ENCODE peak calls at places on chromosomes 2 and 18, in six cellular contexts. P is iris pigment epithelial cell, B is G401, J is Peyer's patch, X is T1000, F is NCI-H774. K is an unnamed sample.

GRCh38 chr2:164538250-164538866 is 82.9 kb downstream of the GRB14 start:
- DNase-seq in P (peak; percentile 48), B (peak; percentile 11), J (no peak), X (peak; percentile 3), F (peak; percentile 31), K (peak; percentile 49)

GRCh38 chr18:4450065-4450676 is 4.9 kb downstream of the DLGAP1 start:
- DNase-seq in P (no peak), B (no peak), J (no peak), X (no peak), F (no peak), K (no peak)

GRCh38 chr2:40240067-40240466 is 211.8 kb downstream of the SLC8A1 start:
- DNase-seq in P (peak; percentile 90), B (peak; percentile 30), J (peak; percentile 53), X (peak; percentile 58), F (peak; percentile 30), K (no peak)

GRCh38 chr2:234495076-234495800 is 1.6 kb downstream of the ARL4C start:
- DNase-seq in P (no peak), B (no peak), J (no peak), X (no peak), F (no peak), K (no peak)

GRCh38 chr2:67982956-67983355 is 79.8 kb downstream of the C1D start:
- DNase-seq in P (no peak), B (no peak), J (no peak), X (no peak), F (no peak), K (no peak)

GRCh38 chr2:46841621-46842020 is 74.0 kb downstream of the MCFD2 start:
- DNase-seq in P (no peak), B (no peak), J (peak; percentile 53), X (no peak), F (no peak), K (no peak)

GRCh38 chr2:197851451-197851850 is 47.1 kb downstream of the PLCL1 start:
- DNase-seq in P (no peak), B (no peak), J (no peak), X (no peak), F (no peak), K (no peak)

GRCh38 chr2:241224068-241224850 is 35.8 kb downstream of the ANO7 start:
- DNase-seq in P (peak; percentile 52), B (no peak), J (peak; percentile 51), X (peak; percentile 17), F (no peak), K (peak; percentile 68)

GRCh38 chr2:86371482-86372002 is 34.1 kb upstream of the REEP1 start:
- DNase-seq in P (no peak), B (no peak), J (no peak), X (no peak), F (no peak), K (no peak)

GRCh38 chr2:70686577-70687460 is 81.2 kb downstream of the ADD2 start:
- DNase-seq in P (peak; percentile 55), B (peak; percentile 83), J (no peak), X (no peak), F (no peak), K (peak; percentile 50)

GRCh38 chr18:22594155-22594690 is 176.5 kb upstream of the CTAGE1 start:
- DNase-seq in P (no peak), B (no peak), J (no peak), X (no peak), F (no peak), K (no peak)

GRCh38 chr2:15942711-15943345 is 2.5 kb downstream of the MYCN start:
- DNase-seq in P (no peak), B (no peak), J (no peak), X (no peak), F (no peak), K (no peak)

GRCh38 chr18:74529811-74530583 is 4.3 kb upstream of the CNDP1 start:
- DNase-seq in P (no peak), B (no peak), J (peak; percentile 46), X (no peak), F (no peak), K (no peak)

GRCh38 chr2:112812318-112813042 is 24.1 kb downstream of the IL1B start:
- DNase-seq in P (peak; percentile 91), B (no peak), J (no peak), X (no peak), F (no peak), K (no peak)

GRCh38 chr2:54635554-54636152 is 87.8 kb upstream of the EML6 start:
- DNase-seq in P (no peak), B (no peak), J (no peak), X (no peak), F (no peak), K (no peak)

GRCh38 chr2:237072067-237072931 is 13.4 kb upstream of the COPS8 start:
- DNase-seq in P (peak; percentile 61), B (peak; percentile 49), J (peak; percentile 77), X (peak; percentile 39), F (no peak), K (peak; percentile 59)

GRCh38 chr2:47508641-47509040 is 105.7 kb downstream of the MSH2 start:
- DNase-seq in P (no peak), B (no peak), J (no peak), X (no peak), F (no peak), K (no peak)

GRCh38 chr2:203782262-203782976 is 76.0 kb downstream of the CD28 start:
- DNase-seq in P (peak; percentile 98), B (peak; percentile 30), J (no peak), X (peak; percentile 70), F (peak; percentile 60), K (peak; percentile 64)

GRCh38 chr18:65278939-65279667 is 471.7 kb upstream of the CDH7 start:
- DNase-seq in P (no peak), B (no peak), J (no peak), X (no peak), F (no peak), K (no peak)